ENCODE peak calls at places on chromosomes 12 and 14, in eight cellular contexts. Q is GM06990, Y is Caco-2, W is substantia nigra, V is HCT116, X is hypothalamus, Z is head of caudate nucleus, M is NCI-H345. O is an unnamed sample.

GRCh38 chr12:81259360-81259759 is 181.5 kb downstream of the ACSS3 start:
- DNase-seq in Q (no peak), Y (no peak), W (no peak), V (no peak), X (no peak), Z (no peak), M (no peak), O (no peak)

GRCh38 chr14:51603495-51603894 is 48.2 kb upstream of the FRMD6 start:
- DNase-seq in Q (no peak), Y (no peak), W (no peak), V (no peak), X (no peak), Z (no peak), M (no peak), O (no peak)

GRCh38 chr14:63276492-63277342 is 42.0 kb downstream of the GPHB5 start:
- DNase-seq in Q (no peak), Y (no peak), W (no peak), V (peak), X (no peak), Z (no peak), M (peak), O (no peak)

GRCh38 chr12:13038491-13039161 is 5.6 kb upstream of the FAM234B start:
- DNase-seq in Q (no peak), Y (no peak), W (no peak), V (no peak), X (no peak), Z (no peak), M (no peak), O (no peak)

GRCh38 chr12:15752780-15753179 is 36.4 kb downstream of the EPS8 start:
- DNase-seq in Q (no peak), Y (no peak), W (no peak), V (no peak), X (no peak), Z (no peak), M (no peak), O (no peak)

GRCh38 chr14:76876076-76876475 is 49.9 kb downstream of the LRRC74A start:
- DNase-seq in Q (no peak), Y (peak), W (peak), V (peak), X (peak), Z (peak), M (peak), O (peak)

GRCh38 chr14:79369359-79370332 is 841.7 kb downstream of the DIO2 start:
- DNase-seq in Q (no peak), Y (no peak), W (no peak), V (no peak), X (no peak), Z (no peak), M (no peak), O (no peak)

GRCh38 chr12:57276935-57277563 is 26.1 kb upstream of the STAC3 start:
- DNase-seq in Q (no peak), Y (no peak), W (no peak), V (peak), X (no peak), Z (no peak), M (peak), O (no peak)

GRCh38 chr14:75090353-75090752 is 20.9 kb downstream of the ZC2HC1C start:
- DNase-seq in Q (no peak), Y (no peak), W (no peak), V (no peak), X (no peak), Z (no peak), M (no peak), O (no peak)

GRCh38 chr12:124720687-124721500 is 142.8 kb downstream of the SCARB1 start:
- DNase-seq in Q (no peak), Y (no peak), W (no peak), V (no peak), X (peak), Z (no peak), M (peak), O (no peak)

GRCh38 chr12:117561990-117562389 is 200.6 kb upstream of the NOS1 start:
- DNase-seq in Q (no peak), Y (no peak), W (no peak), V (no peak), X (no peak), Z (no peak), M (no peak), O (no peak)

GRCh38 chr14:74596747-74597456 is 15.1 kb downstream of the LTBP2 start:
- DNase-seq in Q (no peak), Y (no peak), W (no peak), V (no peak), X (no peak), Z (no peak), M (no peak), O (no peak)

GRCh38 chr14:31567651-31568050 is 6.4 kb downstream of the NUBPL start:
- DNase-seq in Q (no peak), Y (no peak), W (no peak), V (no peak), X (no peak), Z (no peak), M (no peak), O (no peak)

GRCh38 chr14:103137721-103138482 is 14.6 kb downstream of the TNFAIP2 start:
- DNase-seq in Q (no peak), Y (no peak), W (no peak), V (no peak), X (no peak), Z (no peak), M (no peak), O (no peak)

GRCh38 chr14:50667491-50668007 is 557 bp downstream of the SAV1 start:
- DNase-seq in Q (peak), Y (peak), W (no peak), V (no peak), X (no peak), Z (no peak), M (peak), O (no peak)

GRCh38 chr12:30905483-30906009 is 21.0 kb upstream of the TSPAN11 start:
- DNase-seq in Q (no peak), Y (no peak), W (no peak), V (no peak), X (no peak), Z (no peak), M (no peak), O (no peak)

GRCh38 chr14:51576899-51577298 is 74.8 kb upstream of the FRMD6 start:
- DNase-seq in Q (no peak), Y (no peak), W (no peak), V (no peak), X (no peak), Z (no peak), M (no peak), O (no peak)

GRCh38 chr14:99602054-99602787 is 1.8 kb downstream of the CCDC85C start:
- DNase-seq in Q (no peak), Y (no peak), W (no peak), V (no peak), X (no peak), Z (no peak), M (no peak), O (no peak)

GRCh38 chr12:1282670-1283361 is 291.8 kb downstream of the ERC1 start:
- DNase-seq in Q (no peak), Y (no peak), W (no peak), V (no peak), X (no peak), Z (no peak), M (no peak), O (no peak)

GRCh38 chr12:46357438-46358324 is 14.9 kb downstream of the SLC38A2 start:
- DNase-seq in Q (no peak), Y (no peak), W (no peak), V (peak), X (no peak), Z (no peak), M (no peak), O (no peak)

GRCh38 chr14:59630281-59630963 is 53.8 kb upstream of the CCDC175 start:
- DNase-seq in Q (peak), Y (no peak), W (peak), V (no peak), X (peak), Z (peak), M (peak), O (peak)